ENCODE peak calls at places on chromosomes 11 and 22, in six cellular contexts. P is cardiac muscle cell, D is DMS 273 treated with DMSO at 0.1 percent for 48 hours, K is Kasumi-1, Z is H1, O is activated gamma-delta T cell treated with Interleukin-2 at 50 U/mL for 16 hours. N is an unnamed sample.

GRCh38 chr11:75797796-75798195 is 17.2 kb upstream of the UVRAG start:
- DNase-seq in P (peak), D (no peak), K (no peak), Z (no peak), O (no peak), N (no peak)

GRCh38 chr11:47284151-47284550 is 14.2 kb downstream of the MADD start:
- DNase-seq in P (no peak), D (no peak), K (no peak), Z (no peak), O (no peak), N (no peak)

GRCh38 chr11:67195971-67196418 is 70.3 kb upstream of the GRK2 start:
- DNase-seq in P (peak), D (no peak), K (no peak), Z (no peak), O (no peak), N (no peak)

GRCh38 chr11:30706276-30706675 is 120.1 kb upstream of the MPPED2 start:
- DNase-seq in P (no peak), D (no peak), K (no peak), Z (no peak), O (no peak), N (no peak)

GRCh38 chr22:46061431-46062231 is 84.7 kb upstream of the WNT7B start:
- DNase-seq in P (no peak), D (no peak), K (no peak), Z (no peak), O (no peak), N (no peak)

GRCh38 chr11:69075421-69076128 is 26.8 kb downstream of the TPCN2 start:
- DNase-seq in P (peak), D (no peak), K (no peak), Z (no peak), O (no peak), N (no peak)

GRCh38 chr11:36421546-36422155 is 88.4 kb downstream of the TRAF6 start:
- DNase-seq in P (no peak), D (no peak), K (no peak), Z (no peak), O (no peak), N (no peak)

GRCh38 chr11:5476184-5476819 is 12.2 kb upstream of the OR52D1 start:
- DNase-seq in P (peak), D (no peak), K (peak), Z (no peak), O (peak), N (peak)

GRCh38 chr11:20489948-20490347 is 102.4 kb downstream of the PRMT3 start:
- DNase-seq in P (no peak), D (no peak), K (no peak), Z (no peak), O (no peak), N (no peak)

N was measured in NCI-H146.